ENCODE peak calls at places on chromosomes 2 and 18, in five cellular contexts. J, R, T, C and B are unnamed samples.

GRCh38 chr18:54242327-54242726 is 17.9 kb upstream of the MBD2 start:
- DNase-seq in C (no peak), R (no peak), J (no peak), T (no peak), B (no peak)

GRCh38 chr2:56179931-56180330 is 3.9 kb upstream of the CCDC85A start:
- DNase-seq in R (no peak), C (no peak), T (no peak), J (no peak), B (no peak)

GRCh38 chr2:127095367-127095641 is 11.7 kb downstream of the BIN1 start:
- DNase-seq in C (peak; percentile 25), R (no peak), T (peak; percentile 10), J (no peak), B (no peak)

GRCh38 chr2:183010112-183010511 is 28.1 kb downstream of the NCKAP1 start:
- DNase-seq in J (peak; percentile 24), C (no peak), T (no peak), R (no peak), B (no peak)

GRCh38 chr2:196274387-196274809 is 103.0 kb upstream of the STK17B start:
- DNase-seq in R (no peak), T (no peak), J (no peak), C (no peak), B (no peak)

GRCh38 chr2:201642579-201643215 is 606 bp downstream of the TMEM237 start:
- DNase-seq in C (peak; percentile 87), R (peak; percentile 89), J (peak; percentile 85), T (peak; percentile 89), B (peak; percentile 86)

GRCh38 chr2:144376926-144377325 is 143.0 kb downstream of the ZEB2 start:
- DNase-seq in J (no peak), R (no peak), T (no peak), C (no peak), B (no peak)

GRCh38 chr2:23198316-23199114 is 186.5 kb upstream of the KLHL29 start:
- DNase-seq in R (no peak), J (no peak), T (no peak), C (no peak), B (no peak)

GRCh38 chr2:150690870-150691269 is 203.4 kb upstream of the RND3 start:
- DNase-seq in T (no peak), C (no peak), R (no peak), J (no peak), B (no peak)

GRCh38 chr2:216649573-216649972 is 16.4 kb downstream of the IGFBP2 start:
- DNase-seq in C (no peak), R (no peak), T (no peak), J (no peak), B (no peak)

GRCh38 chr2:206230060-206230890 is 44.2 kb upstream of the ZDBF2 start:
- DNase-seq in C (no peak), R (no peak), J (no peak), T (no peak), B (no peak)

GRCh38 chr2:132583666-132584360 is 86.2 kb downstream of the LYPD1 start:
- DNase-seq in R (no peak), T (no peak), C (no peak), J (no peak), B (no peak)

GRCh38 chr2:158088093-158088492 is 13.6 kb upstream of the UPP2 start:
- DNase-seq in T (no peak), J (no peak), R (no peak), C (no peak), B (no peak)

GRCh38 chr2:16553222-16553621 is 112.4 kb downstream of the CYRIA start:
- DNase-seq in C (no peak), J (no peak), T (peak; percentile 30), R (no peak), B (peak; percentile 35)

GRCh38 chr2:152432206-152432653 is 97.3 kb downstream of the FMNL2 start:
- DNase-seq in R (no peak), J (peak; percentile 34), C (no peak), T (no peak), B (no peak)

GRCh38 chr2:36058076-36058475 is 297.5 kb upstream of the CRIM1 start:
- DNase-seq in T (no peak), R (no peak), J (no peak), C (no peak), B (no peak)

GRCh38 chr18:57864615-57865121 is 61.6 kb upstream of the ATP8B1 start:
- DNase-seq in T (no peak), R (no peak), C (no peak), J (no peak), B (no peak)

GRCh38 chr2:233400961-233401360 is 46.7 kb downstream of the DGKD start:
- DNase-seq in R (no peak), J (no peak), T (no peak), C (no peak), B (no peak)

GRCh38 chr2:233402774-233403173 is 48.5 kb downstream of the DGKD start:
- DNase-seq in C (no peak), J (no peak), R (no peak), T (no peak), B (no peak)

GRCh38 chr2:233402346-233402745 is 48.1 kb downstream of the DGKD start:
- DNase-seq in J (no peak), T (no peak), C (no peak), R (no peak), B (no peak)

GRCh38 chr2:233406865-233407264 is 52.6 kb downstream of the DGKD start:
- DNase-seq in T (no peak), R (no peak), J (no peak), C (no peak), B (no peak)

GRCh38 chr2:233404227-233404626 is 49.9 kb downstream of the DGKD start:
- DNase-seq in C (no peak), T (no peak), R (peak; percentile 56), J (no peak), B (peak; percentile 77)
- TF ChIP-seq CTCF in C (peak; percentile 43), T (no peak), R (peak; percentile 72), J (peak; percentile 69), B (peak; percentile 81)

GRCh38 chr2:1584691-1585485 is 159.4 kb downstream of the PXDN start:
- DNase-seq in T (no peak), C (no peak), J (no peak), R (no peak), B (no peak)
- TF ChIP-seq CTCF in T (no peak), C (no peak), J (no peak), R (no peak), B (no peak)

GRCh38 chr18:9900699-9901098 is 13.1 kb upstream of the VAPA start:
- DNase-seq in C (no peak), T (no peak), R (no peak), J (no peak), B (no peak)

GRCh38 chr18:9901377-9901776 is 12.4 kb upstream of the VAPA start:
- DNase-seq in J (no peak), T (peak; percentile 73), R (no peak), C (no peak), B (no peak)

GRCh38 chr18:9897129-9897528 is 11.4 kb downstream of the TXNDC2 start:
- DNase-seq in R (no peak), J (no peak), T (no peak), C (no peak), B (no peak)

GRCh38 chr18:9902832-9903231 is 11.0 kb upstream of the VAPA start:
- DNase-seq in C (no peak), T (peak; percentile 58), J (no peak), R (no peak), B (no peak)

GRCh38 chr18:9898792-9899549 is 13.2 kb downstream of the TXNDC2 start:
- DNase-seq in T (no peak), C (no peak), J (no peak), R (peak; percentile 21), B (peak; percentile 26)
- TF ChIP-seq CTCF in T (no peak), C (no peak), J (no peak), R (no peak), B (no peak)

DNA sequence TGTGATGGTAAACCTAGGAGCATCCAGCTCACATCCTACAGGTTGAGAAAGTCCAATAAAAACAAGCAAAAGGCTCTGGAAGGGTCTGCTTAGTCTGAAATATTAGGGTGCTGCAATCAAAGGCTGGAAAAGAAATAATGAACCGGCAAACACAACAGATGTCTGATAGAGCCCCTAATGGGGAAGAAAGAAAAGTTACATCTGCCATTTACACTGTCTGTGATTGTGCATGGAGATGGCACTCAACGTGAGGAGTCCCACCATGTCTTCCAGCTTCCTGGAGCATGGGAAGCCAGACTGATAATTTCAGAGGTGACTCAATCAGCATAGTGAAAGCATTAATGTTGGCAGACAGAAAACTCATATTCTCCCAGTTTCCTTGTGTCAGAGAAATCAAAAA is 307.8 kb downstream of the EPHA4 start:
- DNase-seq in R (no peak), J (no peak), T (no peak), C (no peak), B (no peak)
- TF ChIP-seq CTCF in R (no peak), J (no peak), T (no peak), C (no peak), B (no peak)

GRCh38 chr2:105034170-105034569 is 3.7 kb upstream of the MRPS9 start:
- DNase-seq in J (no peak), T (no peak), R (no peak), C (no peak), B (no peak)

GRCh38 chr2:105037572-105038382 is at the start of gene MRPS9:
- DNase-seq in C (peak; percentile 99), T (peak; percentile 97), J (peak; percentile 99), R (peak; percentile 93), B (peak; percentile 98)

DNA sequence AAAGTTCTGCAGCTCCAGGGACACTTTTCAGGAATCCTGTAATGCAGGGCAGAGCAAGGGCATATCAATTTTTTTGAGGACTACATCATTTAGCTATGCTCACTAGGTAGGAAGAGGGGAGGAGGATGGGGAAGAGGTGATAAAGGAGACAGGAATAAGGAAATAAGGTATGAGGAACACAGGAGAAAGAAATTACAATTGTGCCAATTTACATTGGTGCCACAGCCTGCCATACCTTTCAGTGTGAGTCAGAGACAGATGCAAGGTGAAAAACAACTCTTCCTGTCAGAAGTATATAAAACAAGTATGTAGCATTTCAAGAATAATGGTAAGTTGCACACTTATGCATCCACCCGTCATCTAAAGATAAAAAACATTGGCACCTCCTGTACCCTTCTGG is 5.4 kb upstream of the MRPS9 start:
- DNase-seq in R (no peak), T (no peak), J (no peak), C (no peak), B (no peak)
- TF ChIP-seq CTCF in R (no peak), T (no peak), J (no peak), C (no peak), B (no peak)

GRCh38 chr2:239378021-239378917 is 22.6 kb downstream of the HDAC4 start:
- DNase-seq in J (no peak), T (no peak), C (peak; percentile 44), R (no peak), B (no peak)

GRCh38 chr2:239378918-239379640 is 21.7 kb downstream of the HDAC4 start:
- DNase-seq in C (peak; percentile 54), J (no peak), R (no peak), T (no peak), B (no peak)

GRCh38 chr2:239380831-239381708 is 19.8 kb downstream of the HDAC4 start:
- DNase-seq in R (peak; percentile 60), J (no peak), T (no peak), C (no peak), B (peak; percentile 77)

GRCh38 chr2:239381709-239382134 is 19.1 kb downstream of the HDAC4 start:
- DNase-seq in C (no peak), J (no peak), T (peak; percentile 4), R (peak; percentile 86), B (peak; percentile 56)

GRCh38 chr2:239379641-239380170 is 21.1 kb downstream of the HDAC4 start:
- DNase-seq in R (no peak), T (no peak), C (no peak), J (no peak), B (no peak)
- TF ChIP-seq CTCF in R (no peak), T (no peak), C (no peak), J (no peak), B (no peak)

GRCh38 chr18:44996261-44996660 is 315.6 kb downstream of the SETBP1 start:
- DNase-seq in T (no peak), C (no peak), J (no peak), R (peak; percentile 26), B (no peak)

GRCh38 chr18:44997139-44997538 is 316.5 kb downstream of the SETBP1 start:
- DNase-seq in C (no peak), J (no peak), T (no peak), R (no peak), B (no peak)
- TF ChIP-seq CTCF in C (no peak), J (no peak), T (no peak), R (no peak), B (no peak)